ENCODE peak calls at places on chromosomes 3 and 15, in nine cellular contexts. One of them, this sample, is unnamed.
A peak's percentile ranks its signal among the peaks of the same experiment; 100 is the strongest.

GRCh38 chr3:125148836-125149235 is 63.7 kb downstream of the SLC12A8 start:
- DNase-seq in tibial nerve: no peak
- DNase-seq in stomach: no peak
- DNase-seq in K562: no peak
- DNase-seq in A549: no peak
- DNase-seq in ovary: no peak
- DNase-seq in sigmoid colon: peak; percentile 68
- DNase-seq in suprapubic skin: peak; percentile 82
- DNase-seq in upper lobe of left lung: peak; percentile 84
- DNase-seq in this sample: peak; percentile 41

GRCh38 chr3:174243194-174243593 is 615.9 kb upstream of the NAALADL2 start:
- DNase-seq in tibial nerve: no peak
- DNase-seq in stomach: no peak
- DNase-seq in K562: no peak
- DNase-seq in A549: no peak
- DNase-seq in ovary: no peak
- DNase-seq in sigmoid colon: no peak
- DNase-seq in suprapubic skin: no peak
- DNase-seq in upper lobe of left lung: no peak
- DNase-seq in this sample: no peak

GRCh38 chr3:58492385-58492970 is 582 bp downstream of the KCTD6 start:
- DNase-seq in tibial nerve: no peak
- DNase-seq in stomach: no peak
- DNase-seq in K562: peak; percentile 15
- DNase-seq in A549: no peak
- DNase-seq in ovary: no peak
- DNase-seq in sigmoid colon: no peak
- DNase-seq in suprapubic skin: no peak
- DNase-seq in upper lobe of left lung: no peak
- DNase-seq in this sample: no peak

GRCh38 chr3:148750296-148750695 is 52.6 kb downstream of the AGTR1 start:
- DNase-seq in tibial nerve: no peak
- DNase-seq in stomach: no peak
- DNase-seq in K562: no peak
- DNase-seq in A549: no peak
- DNase-seq in ovary: no peak
- DNase-seq in sigmoid colon: no peak
- DNase-seq in suprapubic skin: no peak
- DNase-seq in upper lobe of left lung: no peak
- DNase-seq in this sample: no peak

GRCh38 chr3:42518800-42519567 is 16.5 kb downstream of the VIPR1 start:
- DNase-seq in tibial nerve: no peak
- DNase-seq in stomach: no peak
- DNase-seq in K562: peak; percentile 43
- DNase-seq in A549: no peak
- DNase-seq in ovary: no peak
- DNase-seq in sigmoid colon: no peak
- DNase-seq in suprapubic skin: no peak
- DNase-seq in upper lobe of left lung: no peak
- DNase-seq in this sample: no peak

GRCh38 chr15:101014276-101014675 is 95.1 kb downstream of the LRRK1 start:
- DNase-seq in tibial nerve: peak; percentile 3
- DNase-seq in stomach: no peak
- DNase-seq in K562: no peak
- DNase-seq in A549: no peak
- DNase-seq in ovary: no peak
- DNase-seq in sigmoid colon: no peak
- DNase-seq in suprapubic skin: peak; percentile 53
- DNase-seq in upper lobe of left lung: no peak
- DNase-seq in this sample: peak; percentile 5

GRCh38 chr3:153315781-153316180 is 153.8 kb downstream of the RAP2B start:
- DNase-seq in tibial nerve: no peak
- DNase-seq in stomach: no peak
- DNase-seq in K562: no peak
- DNase-seq in A549: no peak
- DNase-seq in ovary: no peak
- DNase-seq in sigmoid colon: no peak
- DNase-seq in suprapubic skin: no peak
- DNase-seq in upper lobe of left lung: no peak
- DNase-seq in this sample: no peak

GRCh38 chr3:173893835-173894234 is 496.3 kb downstream of the NLGN1 start:
- DNase-seq in tibial nerve: no peak
- DNase-seq in stomach: no peak
- DNase-seq in K562: no peak
- DNase-seq in A549: no peak
- DNase-seq in ovary: no peak
- DNase-seq in sigmoid colon: no peak
- DNase-seq in suprapubic skin: no peak
- DNase-seq in upper lobe of left lung: no peak
- DNase-seq in this sample: no peak

GRCh38 chr3:149401215-149401925 is 23.9 kb upstream of the TM4SF1 start:
- DNase-seq in tibial nerve: no peak
- DNase-seq in stomach: peak; percentile 75
- DNase-seq in K562: no peak
- DNase-seq in A549: no peak
- DNase-seq in ovary: no peak
- DNase-seq in sigmoid colon: no peak
- DNase-seq in suprapubic skin: no peak
- DNase-seq in upper lobe of left lung: no peak
- DNase-seq in this sample: no peak

GRCh38 chr3:58349792-58350626 is 17.3 kb downstream of the PXK start:
- DNase-seq in tibial nerve: no peak
- DNase-seq in stomach: peak; percentile 51
- DNase-seq in K562: no peak
- DNase-seq in A549: no peak
- DNase-seq in ovary: no peak
- DNase-seq in sigmoid colon: no peak
- DNase-seq in suprapubic skin: no peak
- DNase-seq in upper lobe of left lung: no peak
- DNase-seq in this sample: no peak

GRCh38 chr3:102006812-102007485 is 157.6 kb downstream of the NFKBIZ start:
- DNase-seq in tibial nerve: peak; percentile 44
- DNase-seq in stomach: no peak
- DNase-seq in K562: no peak
- DNase-seq in A549: peak; percentile 11
- DNase-seq in ovary: no peak
- DNase-seq in sigmoid colon: peak; percentile 74
- DNase-seq in suprapubic skin: no peak
- DNase-seq in upper lobe of left lung: no peak
- DNase-seq in this sample: peak; percentile 14
- H3K27ac ChIP-seq in tibial nerve: no peak overlapping the region
- H3K27ac ChIP-seq in stomach: no peak overlapping the region
- H3K27ac ChIP-seq in K562: no peak overlapping the region
- H3K27ac ChIP-seq in A549: peak overlapping the region; percentile 60
- H3K27ac ChIP-seq in ovary: no peak overlapping the region
- H3K27ac ChIP-seq in sigmoid colon: peak overlapping the region; percentile 56
- H3K27ac ChIP-seq in suprapubic skin: no peak overlapping the region
- H3K27ac ChIP-seq in upper lobe of left lung: no peak overlapping the region
- H3K27ac ChIP-seq in this sample: no peak overlapping the region

GRCh38 chr3:52216585-52217408 is 8.6 kb downstream of the TLR9 start:
- DNase-seq in tibial nerve: peak; percentile 36
- DNase-seq in stomach: peak; percentile 97
- DNase-seq in K562: no peak
- DNase-seq in A549: peak; percentile 14
- DNase-seq in ovary: peak; percentile 63
- DNase-seq in sigmoid colon: no peak
- DNase-seq in suprapubic skin: peak; percentile 86
- DNase-seq in upper lobe of left lung: peak; percentile 78
- DNase-seq in this sample: peak; percentile 89
- TF ChIP-seq EP300 in tibial nerve: no peak
- TF ChIP-seq EP300 in stomach: no peak
- TF ChIP-seq EP300 in K562: no peak
- TF ChIP-seq EP300 in A549: no peak
- TF ChIP-seq EP300 in ovary: no peak
- TF ChIP-seq EP300 in sigmoid colon: no peak
- TF ChIP-seq EP300 in suprapubic skin: no peak
- TF ChIP-seq EP300 in upper lobe of left lung: no peak
- TF ChIP-seq EP300 in this sample: no peak

GRCh38 chr3:123584988-123585937 is at the start of gene HACD2:
- DNase-seq in tibial nerve: peak; percentile 87
- DNase-seq in stomach: peak; percentile 97
- DNase-seq in K562: peak; percentile 90
- DNase-seq in A549: peak; percentile 82
- DNase-seq in ovary: peak; percentile 94
- DNase-seq in sigmoid colon: peak; percentile 98
- DNase-seq in suprapubic skin: peak; percentile 97
- DNase-seq in upper lobe of left lung: peak; percentile 99
- DNase-seq in this sample: peak; percentile 98
- TF ChIP-seq POLR2A in tibial nerve: peak; percentile 56
- TF ChIP-seq POLR2A in stomach: peak; percentile 30
- TF ChIP-seq POLR2A in K562: peak; percentile 69
- TF ChIP-seq POLR2A in A549: peak; percentile 85
- TF ChIP-seq POLR2A in ovary: peak; percentile 44
- TF ChIP-seq POLR2A in sigmoid colon: peak; percentile 79
- TF ChIP-seq POLR2A in suprapubic skin: no peak
- TF ChIP-seq POLR2A in upper lobe of left lung: peak; percentile 19
- TF ChIP-seq POLR2A in this sample: peak; percentile 96

GRCh38 chr3:49025005-49025792 is 3.3 kb downstream of the NDUFAF3 start:
- DNase-seq in tibial nerve: no peak
- DNase-seq in stomach: no peak
- DNase-seq in K562: no peak
- DNase-seq in A549: no peak
- DNase-seq in ovary: peak; percentile 25
- DNase-seq in sigmoid colon: no peak
- DNase-seq in suprapubic skin: no peak
- DNase-seq in upper lobe of left lung: no peak
- DNase-seq in this sample: no peak

GRCh38 chr3:49023775-49024174 is 1.9 kb downstream of the NDUFAF3 start:
- DNase-seq in tibial nerve: no peak
- DNase-seq in stomach: no peak
- DNase-seq in K562: no peak
- DNase-seq in A549: no peak
- DNase-seq in ovary: no peak
- DNase-seq in sigmoid colon: no peak
- DNase-seq in suprapubic skin: no peak
- DNase-seq in upper lobe of left lung: no peak
- DNase-seq in this sample: no peak

GRCh38 chr3:49025793-49026520 is 3.2 kb downstream of the IMPDH2 start:
- DNase-seq in tibial nerve: no peak
- DNase-seq in stomach: no peak
- DNase-seq in K562: no peak
- DNase-seq in A549: no peak
- DNase-seq in ovary: no peak
- DNase-seq in sigmoid colon: no peak
- DNase-seq in suprapubic skin: no peak
- DNase-seq in upper lobe of left lung: peak; percentile 80
- DNase-seq in this sample: no peak

GRCh38 chr3:49022751-49023171 is 840 bp downstream of the NDUFAF3 start:
- DNase-seq in tibial nerve: no peak
- DNase-seq in stomach: no peak
- DNase-seq in K562: no peak
- DNase-seq in A549: no peak
- DNase-seq in ovary: peak; percentile 31
- DNase-seq in sigmoid colon: peak; percentile 70
- DNase-seq in suprapubic skin: peak; percentile 65
- DNase-seq in upper lobe of left lung: no peak
- DNase-seq in this sample: no peak

GRCh38 chr3:49024449-49024848 is 2.5 kb downstream of the NDUFAF3 start:
- DNase-seq in tibial nerve: no peak
- DNase-seq in stomach: no peak
- DNase-seq in K562: no peak
- DNase-seq in A549: no peak
- DNase-seq in ovary: peak; percentile 36
- DNase-seq in sigmoid colon: no peak
- DNase-seq in suprapubic skin: no peak
- DNase-seq in upper lobe of left lung: no peak
- DNase-seq in this sample: no peak
- H3K27ac ChIP-seq in tibial nerve: no peak overlapping the region
- H3K27ac ChIP-seq in stomach: no peak overlapping the region
- H3K27ac ChIP-seq in K562: no peak overlapping the region
- H3K27ac ChIP-seq in A549: no peak overlapping the region
- H3K27ac ChIP-seq in ovary: no peak overlapping the region
- H3K27ac ChIP-seq in sigmoid colon: no peak overlapping the region
- H3K27ac ChIP-seq in suprapubic skin: no peak overlapping the region
- H3K27ac ChIP-seq in upper lobe of left lung: no peak overlapping the region
- H3K27ac ChIP-seq in this sample: no peak overlapping the region

GRCh38 chr3:28716939-28717338 is 368.3 kb upstream of the AZI2 start:
- DNase-seq in tibial nerve: no peak
- DNase-seq in stomach: no peak
- DNase-seq in K562: no peak
- DNase-seq in A549: no peak
- DNase-seq in ovary: no peak
- DNase-seq in sigmoid colon: no peak
- DNase-seq in suprapubic skin: no peak
- DNase-seq in upper lobe of left lung: no peak
- DNase-seq in this sample: no peak
- TF ChIP-seq EP300 in tibial nerve: no peak
- TF ChIP-seq EP300 in stomach: no peak
- TF ChIP-seq EP300 in K562: no peak
- TF ChIP-seq EP300 in A549: no peak
- TF ChIP-seq EP300 in ovary: no peak
- TF ChIP-seq EP300 in sigmoid colon: no peak
- TF ChIP-seq EP300 in suprapubic skin: no peak
- TF ChIP-seq EP300 in upper lobe of left lung: no peak
- TF ChIP-seq EP300 in this sample: no peak

DNA sequence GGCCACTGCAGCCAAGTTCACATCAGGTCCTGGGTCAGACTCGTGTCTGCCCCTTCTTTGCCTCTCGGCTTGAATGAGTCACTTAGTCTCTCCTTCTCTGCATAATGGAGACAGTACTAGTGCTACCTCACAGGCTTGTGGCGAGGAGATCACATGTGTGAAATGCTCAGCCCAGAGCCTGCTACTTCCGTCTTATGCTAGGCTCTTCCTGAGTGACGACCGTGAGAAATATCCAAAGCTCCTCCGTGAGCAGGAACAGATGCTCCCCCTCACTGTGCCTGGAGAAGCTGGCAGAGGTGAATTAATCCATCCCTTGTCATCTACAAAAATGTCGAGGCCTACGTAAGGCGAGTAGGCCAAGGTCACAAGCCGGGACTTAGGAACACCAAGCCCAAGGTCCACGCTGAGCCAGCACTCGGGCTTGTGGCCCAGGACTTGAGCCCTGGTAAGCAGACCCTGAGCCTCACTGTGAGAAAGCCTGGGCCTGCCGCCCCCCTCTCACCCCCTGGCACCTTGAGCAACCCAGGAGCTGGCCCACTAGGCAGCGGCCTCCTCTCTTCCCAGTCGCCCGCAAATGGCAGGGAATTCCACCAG is 17.9 kb downstream of the PAK6 start:
- DNase-seq in tibial nerve: no peak
- DNase-seq in stomach: no peak
- DNase-seq in K562: no peak
- DNase-seq in A549: no peak
- DNase-seq in ovary: no peak
- DNase-seq in sigmoid colon: no peak
- DNase-seq in suprapubic skin: no peak
- DNase-seq in upper lobe of left lung: no peak
- DNase-seq in this sample: no peak
- TF ChIP-seq POLR2A in tibial nerve: no peak
- TF ChIP-seq POLR2A in stomach: no peak
- TF ChIP-seq POLR2A in K562: no peak
- TF ChIP-seq POLR2A in A549: no peak
- TF ChIP-seq POLR2A in ovary: no peak
- TF ChIP-seq POLR2A in sigmoid colon: no peak
- TF ChIP-seq POLR2A in suprapubic skin: no peak
- TF ChIP-seq POLR2A in upper lobe of left lung: no peak
- TF ChIP-seq POLR2A in this sample: no peak

This sample was measured in transverse colon.